ENCODE peak calls at places on chromosomes 2 and 18, in nine cellular contexts. One of them, this sample, is unnamed.

GRCh38 chr18:57372444-57372843 is 20.1 kb downstream of the ST8SIA3 start:
- DNase-seq in RWPE1: no peak
- DNase-seq in stimulated activated CD4-positive, alpha-beta T cell treated with anti-CD3 and anti-CD28 coated beads, TNF-alpha, amount 100 ng/mL, for 24 hours: no peak
- DNase-seq in AG09319: no peak
- DNase-seq in left colon: no peak
- DNase-seq in DND-41: no peak
- DNase-seq in H54: no peak
- DNase-seq in islet precursor cell: no peak
- DNase-seq in T-cell: no peak
- DNase-seq in this sample: no peak

GRCh38 chr2:11508279-11508678 is 25.6 kb upstream of the GREB1 start:
- DNase-seq in RWPE1: no peak
- DNase-seq in left colon: no peak
- DNase-seq in H54: no peak
- DNase-seq in T-cell: no peak
- DNase-seq in AG09319: no peak
- DNase-seq in stimulated activated CD4-positive, alpha-beta T cell treated with anti-CD3 and anti-CD28 coated beads, TNF-alpha, amount 100 ng/mL, for 24 hours: no peak
- DNase-seq in islet precursor cell: no peak
- DNase-seq in DND-41: no peak
- DNase-seq in this sample: no peak

GRCh38 chr2:214410918-214411554 is at the start of gene VWC2L:
- DNase-seq in left colon: no peak
- DNase-seq in H54: peak
- DNase-seq in DND-41: peak
- DNase-seq in AG09319: peak
- DNase-seq in T-cell: peak
- DNase-seq in stimulated activated CD4-positive, alpha-beta T cell treated with anti-CD3 and anti-CD28 coated beads, TNF-alpha, amount 100 ng/mL, for 24 hours: no peak
- DNase-seq in islet precursor cell: peak
- DNase-seq in RWPE1: peak
- DNase-seq in this sample: peak

GRCh38 chr2:28163627-28164279 is 228.9 kb upstream of the FOSL2 start:
- DNase-seq in islet precursor cell: no peak
- DNase-seq in DND-41: no peak
- DNase-seq in stimulated activated CD4-positive, alpha-beta T cell treated with anti-CD3 and anti-CD28 coated beads, TNF-alpha, amount 100 ng/mL, for 24 hours: no peak
- DNase-seq in H54: no peak
- DNase-seq in T-cell: no peak
- DNase-seq in left colon: no peak
- DNase-seq in AG09319: no peak
- DNase-seq in RWPE1: no peak
- DNase-seq in this sample: no peak

GRCh38 chr2:6822394-6822793 is 43.3 kb downstream of the CMPK2 start:
- DNase-seq in AG09319: no peak
- DNase-seq in RWPE1: no peak
- DNase-seq in DND-41: no peak
- DNase-seq in H54: no peak
- DNase-seq in islet precursor cell: no peak
- DNase-seq in left colon: no peak
- DNase-seq in stimulated activated CD4-positive, alpha-beta T cell treated with anti-CD3 and anti-CD28 coated beads, TNF-alpha, amount 100 ng/mL, for 24 hours: no peak
- DNase-seq in T-cell: no peak
- DNase-seq in this sample: no peak

GRCh38 chr2:174326880-174327558 is 7.7 kb upstream of the SP9 start:
- DNase-seq in DND-41: no peak
- DNase-seq in H54: no peak
- DNase-seq in T-cell: no peak
- DNase-seq in RWPE1: no peak
- DNase-seq in stimulated activated CD4-positive, alpha-beta T cell treated with anti-CD3 and anti-CD28 coated beads, TNF-alpha, amount 100 ng/mL, for 24 hours: no peak
- DNase-seq in left colon: no peak
- DNase-seq in AG09319: no peak
- DNase-seq in islet precursor cell: peak
- DNase-seq in this sample: no peak

GRCh38 chr2:66555076-66555475 is 120.2 kb downstream of the MEIS1 start:
- DNase-seq in RWPE1: no peak
- DNase-seq in DND-41: no peak
- DNase-seq in left colon: no peak
- DNase-seq in stimulated activated CD4-positive, alpha-beta T cell treated with anti-CD3 and anti-CD28 coated beads, TNF-alpha, amount 100 ng/mL, for 24 hours: no peak
- DNase-seq in T-cell: no peak
- DNase-seq in AG09319: no peak
- DNase-seq in H54: no peak
- DNase-seq in islet precursor cell: no peak
- DNase-seq in this sample: no peak

GRCh38 chr2:145984541-145984940 is 1464.6 kb upstream of the ZEB2 start:
- DNase-seq in islet precursor cell: no peak
- DNase-seq in T-cell: no peak
- DNase-seq in left colon: no peak
- DNase-seq in RWPE1: peak
- DNase-seq in H54: no peak
- DNase-seq in DND-41: no peak
- DNase-seq in stimulated activated CD4-positive, alpha-beta T cell treated with anti-CD3 and anti-CD28 coated beads, TNF-alpha, amount 100 ng/mL, for 24 hours: no peak
- DNase-seq in AG09319: no peak
- DNase-seq in this sample: no peak

GRCh38 chr2:172283476-172283875 is 143.9 kb upstream of the ITGA6 start:
- DNase-seq in DND-41: no peak
- DNase-seq in T-cell: no peak
- DNase-seq in AG09319: no peak
- DNase-seq in stimulated activated CD4-positive, alpha-beta T cell treated with anti-CD3 and anti-CD28 coated beads, TNF-alpha, amount 100 ng/mL, for 24 hours: no peak
- DNase-seq in islet precursor cell: peak
- DNase-seq in RWPE1: no peak
- DNase-seq in left colon: no peak
- DNase-seq in H54: no peak
- DNase-seq in this sample: no peak

GRCh38 chr2:69306897-69307695 is 79.9 kb downstream of the GFPT1 start:
- DNase-seq in RWPE1: peak
- DNase-seq in stimulated activated CD4-positive, alpha-beta T cell treated with anti-CD3 and anti-CD28 coated beads, TNF-alpha, amount 100 ng/mL, for 24 hours: peak
- DNase-seq in H54: peak
- DNase-seq in left colon: peak
- DNase-seq in AG09319: no peak
- DNase-seq in T-cell: peak
- DNase-seq in DND-41: peak
- DNase-seq in islet precursor cell: peak
- DNase-seq in this sample: peak

GRCh38 chr18:49550621-49551020 is 11.2 kb upstream of the LIPG start:
- DNase-seq in T-cell: no peak
- DNase-seq in H54: no peak
- DNase-seq in AG09319: no peak
- DNase-seq in stimulated activated CD4-positive, alpha-beta T cell treated with anti-CD3 and anti-CD28 coated beads, TNF-alpha, amount 100 ng/mL, for 24 hours: no peak
- DNase-seq in DND-41: no peak
- DNase-seq in RWPE1: no peak
- DNase-seq in islet precursor cell: peak
- DNase-seq in left colon: no peak
- DNase-seq in this sample: no peak

GRCh38 chr18:55013685-55014084 is 54.4 kb upstream of the CCDC68 start:
- DNase-seq in left colon: no peak
- DNase-seq in H54: no peak
- DNase-seq in AG09319: no peak
- DNase-seq in stimulated activated CD4-positive, alpha-beta T cell treated with anti-CD3 and anti-CD28 coated beads, TNF-alpha, amount 100 ng/mL, for 24 hours: no peak
- DNase-seq in RWPE1: no peak
- DNase-seq in T-cell: no peak
- DNase-seq in islet precursor cell: no peak
- DNase-seq in DND-41: no peak
- DNase-seq in this sample: no peak

GRCh38 chr18:31553800-31554199 is 37.9 kb upstream of the TTR start:
- DNase-seq in T-cell: no peak
- DNase-seq in AG09319: no peak
- DNase-seq in DND-41: no peak
- DNase-seq in RWPE1: peak
- DNase-seq in islet precursor cell: no peak
- DNase-seq in stimulated activated CD4-positive, alpha-beta T cell treated with anti-CD3 and anti-CD28 coated beads, TNF-alpha, amount 100 ng/mL, for 24 hours: no peak
- DNase-seq in H54: no peak
- DNase-seq in left colon: no peak
- DNase-seq in this sample: peak

GRCh38 chr2:19580830-19581229 is 222.4 kb upstream of the OSR1 start:
- DNase-seq in islet precursor cell: peak
- DNase-seq in AG09319: no peak
- DNase-seq in stimulated activated CD4-positive, alpha-beta T cell treated with anti-CD3 and anti-CD28 coated beads, TNF-alpha, amount 100 ng/mL, for 24 hours: no peak
- DNase-seq in H54: no peak
- DNase-seq in T-cell: no peak
- DNase-seq in left colon: no peak
- DNase-seq in DND-41: no peak
- DNase-seq in RWPE1: no peak
- DNase-seq in this sample: no peak

GRCh38 chr2:224918626-224919471 is 123.4 kb downstream of the DOCK10 start:
- DNase-seq in stimulated activated CD4-positive, alpha-beta T cell treated with anti-CD3 and anti-CD28 coated beads, TNF-alpha, amount 100 ng/mL, for 24 hours: no peak
- DNase-seq in T-cell: no peak
- DNase-seq in H54: no peak
- DNase-seq in DND-41: no peak
- DNase-seq in islet precursor cell: no peak
- DNase-seq in AG09319: no peak
- DNase-seq in RWPE1: no peak
- DNase-seq in left colon: no peak
- DNase-seq in this sample: no peak

GRCh38 chr2:16666453-16666801 is 793 bp upstream of the CYRIA start:
- DNase-seq in DND-41: no peak
- DNase-seq in T-cell: no peak
- DNase-seq in RWPE1: no peak
- DNase-seq in AG09319: no peak
- DNase-seq in stimulated activated CD4-positive, alpha-beta T cell treated with anti-CD3 and anti-CD28 coated beads, TNF-alpha, amount 100 ng/mL, for 24 hours: no peak
- DNase-seq in H54: no peak
- DNase-seq in left colon: no peak
- DNase-seq in islet precursor cell: no peak
- DNase-seq in this sample: no peak

GRCh38 chr18:47594621-47595086 is 335.8 kb downstream of the SMAD2 start:
- DNase-seq in stimulated activated CD4-positive, alpha-beta T cell treated with anti-CD3 and anti-CD28 coated beads, TNF-alpha, amount 100 ng/mL, for 24 hours: no peak
- DNase-seq in left colon: no peak
- DNase-seq in T-cell: no peak
- DNase-seq in AG09319: no peak
- DNase-seq in DND-41: no peak
- DNase-seq in islet precursor cell: no peak
- DNase-seq in RWPE1: no peak
- DNase-seq in H54: no peak
- DNase-seq in this sample: no peak

This sample was measured in Jurkat, Clone E6-1.